ENCODE peak calls at places on chromosomes 16 and 17, in five cellular contexts. One of them, this sample, is unnamed.

GRCh38 chr17:189444-189843 is 8.0 kb upstream of the DOC2B start:
- DNase-seq in body of pancreas: no peak
- DNase-seq in IMR-90: no peak
- DNase-seq in stomach: no peak
- DNase-seq in A549: no peak
- DNase-seq in this sample: no peak

GRCh38 chr17:9273334-9274118 is 252.2 kb downstream of the NTN1 start:
- DNase-seq in A549: no peak
- DNase-seq in body of pancreas: no peak
- DNase-seq in stomach: no peak
- DNase-seq in IMR-90: peak
- DNase-seq in this sample: no peak

GRCh38 chr16:75820672-75821071 is 94.4 kb upstream of the CPHXL start:
- DNase-seq in body of pancreas: no peak
- DNase-seq in A549: peak
- DNase-seq in stomach: no peak
- DNase-seq in IMR-90: no peak
- DNase-seq in this sample: no peak

GRCh38 chr17:9611557-9611956 is 33.8 kb upstream of the USP43 start:
- DNase-seq in stomach: no peak
- DNase-seq in IMR-90: no peak
- DNase-seq in body of pancreas: no peak
- DNase-seq in A549: no peak
- DNase-seq in this sample: no peak

GRCh38 chr17:48181653-48182052 is 74.1 kb downstream of the SNX11 start:
- DNase-seq in IMR-90: peak
- DNase-seq in A549: peak
- DNase-seq in body of pancreas: no peak
- DNase-seq in stomach: no peak
- DNase-seq in this sample: no peak

GRCh38 chr17:72710834-72711233 is 381.7 kb downstream of the SLC39A11 start:
- DNase-seq in IMR-90: no peak
- DNase-seq in body of pancreas: no peak
- DNase-seq in A549: no peak
- DNase-seq in stomach: no peak
- DNase-seq in this sample: no peak

GRCh38 chr16:68401871-68402747 is 46.2 kb downstream of the SMPD3 start:
- DNase-seq in A549: no peak
- DNase-seq in IMR-90: peak
- DNase-seq in stomach: no peak
- DNase-seq in body of pancreas: no peak
- DNase-seq in this sample: no peak

GRCh38 chr16:84327926-84328505 is 33.3 kb downstream of the WFDC1 start:
- DNase-seq in body of pancreas: no peak
- DNase-seq in IMR-90: no peak
- DNase-seq in stomach: no peak
- DNase-seq in A549: no peak
- DNase-seq in this sample: no peak

GRCh38 chr17:37194208-37194607 is 181.6 kb upstream of the C17orf78 start:
- DNase-seq in body of pancreas: no peak
- DNase-seq in A549: peak
- DNase-seq in stomach: no peak
- DNase-seq in IMR-90: no peak
- DNase-seq in this sample: no peak

GRCh38 chr17:50518265-50519023 is 10.2 kb downstream of the MYCBPAP start:
- DNase-seq in body of pancreas: peak
- DNase-seq in A549: no peak
- DNase-seq in stomach: no peak
- DNase-seq in IMR-90: no peak
- DNase-seq in this sample: no peak

GRCh38 chr16:24729967-24730815 is 740 bp downstream of the TNRC6A start:
- DNase-seq in body of pancreas: peak
- DNase-seq in A549: peak
- DNase-seq in IMR-90: peak
- DNase-seq in stomach: peak
- DNase-seq in this sample: peak

GRCh38 chr16:30065943-30066881 is 652 bp downstream of the ALDOA start:
- DNase-seq in IMR-90: peak
- DNase-seq in body of pancreas: peak
- DNase-seq in stomach: no peak
- DNase-seq in A549: peak
- DNase-seq in this sample: no peak

GRCh38 chr16:84699147-84699711 is 571 bp upstream of the USP10 start:
- DNase-seq in A549: peak
- DNase-seq in stomach: no peak
- DNase-seq in IMR-90: no peak
- DNase-seq in body of pancreas: no peak
- DNase-seq in this sample: no peak

GRCh38 chr17:38897176-38897575 is 27.3 kb downstream of the LASP1 start:
- DNase-seq in stomach: no peak
- DNase-seq in body of pancreas: peak
- DNase-seq in IMR-90: peak
- DNase-seq in A549: no peak
- DNase-seq in this sample: peak

GRCh38 chr16:57566436-57566835 is 24.0 kb downstream of the ADGRG5 start:
- DNase-seq in IMR-90: no peak
- DNase-seq in A549: no peak
- DNase-seq in body of pancreas: no peak
- DNase-seq in stomach: no peak
- DNase-seq in this sample: no peak

GRCh38 chr16:8864480-8864879 is 4.3 kb downstream of the CARHSP1 start:
- DNase-seq in A549: no peak
- DNase-seq in stomach: no peak
- DNase-seq in body of pancreas: no peak
- DNase-seq in IMR-90: no peak
- DNase-seq in this sample: peak

GRCh38 chr16:65838001-65838400 is 528.5 kb upstream of the CDH5 start:
- DNase-seq in IMR-90: no peak
- DNase-seq in A549: no peak
- DNase-seq in body of pancreas: no peak
- DNase-seq in stomach: no peak
- DNase-seq in this sample: no peak

GRCh38 chr17:82179412-82179811 is 33.2 kb downstream of the CCDC57 start:
- DNase-seq in IMR-90: no peak
- DNase-seq in A549: no peak
- DNase-seq in body of pancreas: no peak
- DNase-seq in stomach: no peak
- DNase-seq in this sample: no peak

GRCh38 chr17:74282587-74283370 is 8.7 kb downstream of the DNAI2 start:
- DNase-seq in A549: peak
- DNase-seq in body of pancreas: no peak
- DNase-seq in IMR-90: no peak
- DNase-seq in stomach: no peak
- DNase-seq in this sample: no peak

GRCh38 chr16:9049241-9049640 is 42.2 kb upstream of the HAPSTR1 start:
- DNase-seq in body of pancreas: no peak
- DNase-seq in IMR-90: peak
- DNase-seq in stomach: no peak
- DNase-seq in A549: no peak
- DNase-seq in this sample: no peak

GRCh38 chr16:83809092-83809491 is 1.3 kb downstream of the HSBP1 start:
- DNase-seq in body of pancreas: no peak
- DNase-seq in IMR-90: no peak
- DNase-seq in stomach: no peak
- DNase-seq in A549: no peak
- DNase-seq in this sample: no peak

GRCh38 chr17:53516643-53517042 is 306.1 kb upstream of the KIF2B start:
- DNase-seq in IMR-90: no peak
- DNase-seq in A549: peak
- DNase-seq in body of pancreas: no peak
- DNase-seq in stomach: no peak
- DNase-seq in this sample: no peak

GRCh38 chr17:52106070-52106469 is 52.4 kb downstream of the CA10 start:
- DNase-seq in IMR-90: no peak
- DNase-seq in body of pancreas: no peak
- DNase-seq in A549: no peak
- DNase-seq in stomach: no peak
- DNase-seq in this sample: no peak

GRCh38 chr17:75645501-75645888 is 12.3 kb downstream of the SMIM5 start:
- DNase-seq in A549: peak
- DNase-seq in IMR-90: no peak
- DNase-seq in body of pancreas: peak
- DNase-seq in stomach: peak
- DNase-seq in this sample: no peak

GRCh38 chr17:38742431-38743308 is 5.5 kb downstream of the PCGF2 start:
- DNase-seq in IMR-90: peak
- DNase-seq in A549: peak
- DNase-seq in stomach: no peak
- DNase-seq in body of pancreas: peak
- DNase-seq in this sample: no peak

GRCh38 chr17:77924757-77925336 is 33.7 kb upstream of the TNRC6C start:
- DNase-seq in IMR-90: peak
- DNase-seq in body of pancreas: peak
- DNase-seq in A549: no peak
- DNase-seq in stomach: peak
- DNase-seq in this sample: peak

GRCh38 chr17:14197582-14197981 is 39.1 kb downstream of the CDRT15 start:
- DNase-seq in stomach: peak
- DNase-seq in IMR-90: no peak
- DNase-seq in A549: no peak
- DNase-seq in body of pancreas: no peak
- DNase-seq in this sample: no peak

GRCh38 chr17:48610282-48611211 is at the start of gene HOXB7:
- DNase-seq in IMR-90: peak
- DNase-seq in A549: peak
- DNase-seq in body of pancreas: no peak
- DNase-seq in stomach: peak
- DNase-seq in this sample: peak

GRCh38 chr16:54287758-54288591 is 1.4 kb upstream of the IRX3 start:
- DNase-seq in A549: no peak
- DNase-seq in IMR-90: no peak
- DNase-seq in stomach: no peak
- DNase-seq in body of pancreas: no peak
- DNase-seq in this sample: no peak

GRCh38 chr16:87461466-87461975 is 31.3 kb downstream of the ZCCHC14 start:
- DNase-seq in A549: peak
- DNase-seq in IMR-90: no peak
- DNase-seq in body of pancreas: peak
- DNase-seq in stomach: peak
- DNase-seq in this sample: peak

GRCh38 chr16:843771-844170 is 43.2 kb upstream of the GNG13 start:
- DNase-seq in A549: no peak
- DNase-seq in stomach: no peak
- DNase-seq in body of pancreas: no peak
- DNase-seq in IMR-90: no peak
- DNase-seq in this sample: no peak

GRCh38 chr17:50154604-50155003 is 4.1 kb upstream of the PPP1R9B start:
- DNase-seq in IMR-90: no peak
- DNase-seq in body of pancreas: no peak
- DNase-seq in stomach: no peak
- DNase-seq in A549: no peak
- DNase-seq in this sample: peak

GRCh38 chr16:47162670-47163420 is 19.1 kb upstream of the NETO2 start:
- DNase-seq in A549: no peak
- DNase-seq in IMR-90: peak
- DNase-seq in stomach: no peak
- DNase-seq in body of pancreas: no peak
- DNase-seq in this sample: no peak

GRCh38 chr17:80035687-80035936 is at the start of gene TBC1D16:
- DNase-seq in stomach: no peak
- DNase-seq in body of pancreas: no peak
- DNase-seq in IMR-90: no peak
- DNase-seq in A549: no peak
- DNase-seq in this sample: no peak

GRCh38 chr16:79217375-79218011 is 383.0 kb downstream of the MAF start:
- DNase-seq in body of pancreas: no peak
- DNase-seq in A549: no peak
- DNase-seq in IMR-90: no peak
- DNase-seq in stomach: no peak
- DNase-seq in this sample: no peak

GRCh38 chr16:19382887-19383816 is 34.5 kb upstream of the TMC5 start:
- DNase-seq in A549: no peak
- DNase-seq in stomach: peak
- DNase-seq in IMR-90: no peak
- DNase-seq in body of pancreas: no peak
- DNase-seq in this sample: no peak

GRCh38 chr17:50396261-50397110 is 837 bp downstream of the LRRC59 start:
- DNase-seq in body of pancreas: peak
- DNase-seq in stomach: peak
- DNase-seq in A549: peak
- DNase-seq in IMR-90: peak
- DNase-seq in this sample: peak

GRCh38 chr16:10964891-10965326 is 20.5 kb downstream of the CLEC16A start:
- DNase-seq in A549: no peak
- DNase-seq in body of pancreas: no peak
- DNase-seq in stomach: no peak
- DNase-seq in IMR-90: no peak
- DNase-seq in this sample: no peak

GRCh38 chr17:81037026-81037782 is 2.3 kb downstream of the BAIAP2 start:
- DNase-seq in stomach: peak
- DNase-seq in IMR-90: no peak
- DNase-seq in A549: no peak
- DNase-seq in body of pancreas: peak
- DNase-seq in this sample: peak

GRCh38 chr17:63934391-63935112 is 2.4 kb upstream of the CD79B start:
- DNase-seq in body of pancreas: no peak
- DNase-seq in A549: no peak
- DNase-seq in stomach: no peak
- DNase-seq in IMR-90: no peak
- DNase-seq in this sample: no peak
- TF ChIP-seq CTCF in body of pancreas: no peak
- TF ChIP-seq CTCF in A549: no peak
- TF ChIP-seq CTCF in stomach: no peak
- TF ChIP-seq CTCF in IMR-90: no peak
- TF ChIP-seq CTCF in this sample: no peak

GRCh38 chr17:67570797-67571196 is 146.9 kb upstream of the NOL11 start:
- DNase-seq in A549: no peak
- DNase-seq in stomach: no peak
- DNase-seq in IMR-90: no peak
- DNase-seq in body of pancreas: no peak
- DNase-seq in this sample: no peak
- TF ChIP-seq POLR2A in A549: no peak
- TF ChIP-seq POLR2A in stomach: no peak
- TF ChIP-seq POLR2A in IMR-90: no peak
- TF ChIP-seq POLR2A in body of pancreas: no peak
- TF ChIP-seq POLR2A in this sample: no peak

GRCh38 chr17:76679242-76679641 is 31.5 kb downstream of the MXRA7 start:
- DNase-seq in IMR-90: no peak
- DNase-seq in A549: no peak
- DNase-seq in stomach: no peak
- DNase-seq in body of pancreas: no peak
- DNase-seq in this sample: no peak
- TF ChIP-seq CTCF in IMR-90: no peak
- TF ChIP-seq CTCF in A549: no peak
- TF ChIP-seq CTCF in stomach: no peak
- TF ChIP-seq CTCF in body of pancreas: no peak
- TF ChIP-seq CTCF in this sample: no peak

GRCh38 chr16:88783391-88784073 is 1.5 kb downstream of the PIEZO1 start:
- DNase-seq in stomach: peak
- DNase-seq in body of pancreas: no peak
- DNase-seq in A549: no peak
- DNase-seq in IMR-90: peak
- DNase-seq in this sample: no peak
- TF ChIP-seq POLR2A in stomach: no peak
- TF ChIP-seq POLR2A in body of pancreas: peak
- TF ChIP-seq POLR2A in A549: no peak
- TF ChIP-seq POLR2A in IMR-90: no peak
- TF ChIP-seq POLR2A in this sample: no peak

GRCh38 chr17:55549140-55549539 is 37.9 kb upstream of the SMIM36 start:
- DNase-seq in body of pancreas: no peak
- DNase-seq in stomach: no peak
- DNase-seq in A549: peak
- DNase-seq in IMR-90: no peak
- DNase-seq in this sample: no peak
- TF ChIP-seq CTCF in body of pancreas: no peak
- TF ChIP-seq CTCF in stomach: no peak
- TF ChIP-seq CTCF in A549: peak
- TF ChIP-seq CTCF in IMR-90: no peak
- TF ChIP-seq CTCF in this sample: peak